ENCODE peak calls at places on chromosome 6, in five cellular contexts. One of them, this sample, is unnamed.

GRCh38 chr6:43229803-43230239 is 540 bp upstream of the DNPH1 start:
- DNase-seq in activated T-helper 1 cell treated with anti-CD3 and anti-CD28 coated beads, Interleukin-2, amount 50 U/mL, for 16 hours: no peak
- DNase-seq in skeletal muscle cell: no peak
- DNase-seq in fibroblast of the aortic adventitia: no peak
- DNase-seq in memory B cell: no peak
- DNase-seq in this sample: no peak

GRCh38 chr6:36117639-36118549 is 12.4 kb upstream of the MAPK13 start:
- DNase-seq in activated T-helper 1 cell treated with anti-CD3 and anti-CD28 coated beads, Interleukin-2, amount 50 U/mL, for 16 hours: no peak
- DNase-seq in skeletal muscle cell: no peak
- DNase-seq in fibroblast of the aortic adventitia: no peak
- DNase-seq in memory B cell: no peak
- DNase-seq in this sample: no peak

GRCh38 chr6:23349521-23350147 is 776.4 kb upstream of the NRSN1 start:
- DNase-seq in activated T-helper 1 cell treated with anti-CD3 and anti-CD28 coated beads, Interleukin-2, amount 50 U/mL, for 16 hours: no peak
- DNase-seq in skeletal muscle cell: peak
- DNase-seq in fibroblast of the aortic adventitia: peak
- DNase-seq in memory B cell: no peak
- DNase-seq in this sample: no peak

GRCh38 chr6:4157506-4157905 is 22.1 kb upstream of the ECI2 start:
- DNase-seq in activated T-helper 1 cell treated with anti-CD3 and anti-CD28 coated beads, Interleukin-2, amount 50 U/mL, for 16 hours: no peak
- DNase-seq in skeletal muscle cell: no peak
- DNase-seq in fibroblast of the aortic adventitia: no peak
- DNase-seq in memory B cell: no peak
- DNase-seq in this sample: no peak

GRCh38 chr6:167142433-167142761 is 15.4 kb downstream of the GPR31 start:
- DNase-seq in activated T-helper 1 cell treated with anti-CD3 and anti-CD28 coated beads, Interleukin-2, amount 50 U/mL, for 16 hours: no peak
- DNase-seq in skeletal muscle cell: no peak
- DNase-seq in fibroblast of the aortic adventitia: no peak
- DNase-seq in memory B cell: no peak
- DNase-seq in this sample: no peak

GRCh38 chr6:136723780-136724179 is 68.5 kb downstream of the MAP3K5 start:
- DNase-seq in activated T-helper 1 cell treated with anti-CD3 and anti-CD28 coated beads, Interleukin-2, amount 50 U/mL, for 16 hours: no peak
- DNase-seq in skeletal muscle cell: no peak
- DNase-seq in fibroblast of the aortic adventitia: no peak
- DNase-seq in memory B cell: peak
- DNase-seq in this sample: no peak

GRCh38 chr6:30541515-30542403 is 14.5 kb downstream of the GNL1 start:
- DNase-seq in activated T-helper 1 cell treated with anti-CD3 and anti-CD28 coated beads, Interleukin-2, amount 50 U/mL, for 16 hours: peak
- DNase-seq in skeletal muscle cell: peak
- DNase-seq in fibroblast of the aortic adventitia: peak
- DNase-seq in memory B cell: peak
- DNase-seq in this sample: peak

GRCh38 chr6:20400476-20401402 is 940 bp upstream of the E2F3 start:
- DNase-seq in activated T-helper 1 cell treated with anti-CD3 and anti-CD28 coated beads, Interleukin-2, amount 50 U/mL, for 16 hours: no peak
- DNase-seq in skeletal muscle cell: no peak
- DNase-seq in fibroblast of the aortic adventitia: peak
- DNase-seq in memory B cell: no peak
- DNase-seq in this sample: no peak

GRCh38 chr6:33620158-33620583 is 951 bp upstream of the ITPR3 start:
- DNase-seq in activated T-helper 1 cell treated with anti-CD3 and anti-CD28 coated beads, Interleukin-2, amount 50 U/mL, for 16 hours: no peak
- DNase-seq in skeletal muscle cell: no peak
- DNase-seq in fibroblast of the aortic adventitia: no peak
- DNase-seq in memory B cell: no peak
- DNase-seq in this sample: no peak

GRCh38 chr6:501891-502601 is 110.5 kb downstream of the IRF4 start:
- DNase-seq in activated T-helper 1 cell treated with anti-CD3 and anti-CD28 coated beads, Interleukin-2, amount 50 U/mL, for 16 hours: peak
- DNase-seq in skeletal muscle cell: no peak
- DNase-seq in fibroblast of the aortic adventitia: no peak
- DNase-seq in memory B cell: peak
- DNase-seq in this sample: no peak

GRCh38 chr6:89818977-89819335 is 638 bp downstream of the MDN1 start:
- DNase-seq in activated T-helper 1 cell treated with anti-CD3 and anti-CD28 coated beads, Interleukin-2, amount 50 U/mL, for 16 hours: no peak
- DNase-seq in skeletal muscle cell: no peak
- DNase-seq in fibroblast of the aortic adventitia: peak
- DNase-seq in memory B cell: no peak
- DNase-seq in this sample: no peak

GRCh38 chr6:32785781-32786533 is 22.6 kb upstream of the HLA-DQB2 start:
- DNase-seq in activated T-helper 1 cell treated with anti-CD3 and anti-CD28 coated beads, Interleukin-2, amount 50 U/mL, for 16 hours: no peak
- DNase-seq in skeletal muscle cell: peak
- DNase-seq in fibroblast of the aortic adventitia: peak
- DNase-seq in memory B cell: peak
- DNase-seq in this sample: peak

GRCh38 chr6:79064635-79065034 is 13.4 kb downstream of the PHIP start:
- DNase-seq in activated T-helper 1 cell treated with anti-CD3 and anti-CD28 coated beads, Interleukin-2, amount 50 U/mL, for 16 hours: no peak
- DNase-seq in skeletal muscle cell: no peak
- DNase-seq in fibroblast of the aortic adventitia: no peak
- DNase-seq in memory B cell: no peak
- DNase-seq in this sample: no peak

GRCh38 chr6:45148278-45148677 is 179.9 kb upstream of the RUNX2 start:
- DNase-seq in activated T-helper 1 cell treated with anti-CD3 and anti-CD28 coated beads, Interleukin-2, amount 50 U/mL, for 16 hours: no peak
- DNase-seq in skeletal muscle cell: peak
- DNase-seq in fibroblast of the aortic adventitia: no peak
- DNase-seq in memory B cell: no peak
- DNase-seq in this sample: no peak

GRCh38 chr6:37576336-37576737 is 76.6 kb upstream of the CCDC167 start:
- DNase-seq in activated T-helper 1 cell treated with anti-CD3 and anti-CD28 coated beads, Interleukin-2, amount 50 U/mL, for 16 hours: no peak
- DNase-seq in skeletal muscle cell: peak
- DNase-seq in fibroblast of the aortic adventitia: no peak
- DNase-seq in memory B cell: no peak
- DNase-seq in this sample: no peak

GRCh38 chr6:141675957-141676356 is 456.8 kb upstream of the GJE1 start:
- DNase-seq in activated T-helper 1 cell treated with anti-CD3 and anti-CD28 coated beads, Interleukin-2, amount 50 U/mL, for 16 hours: no peak
- DNase-seq in skeletal muscle cell: peak
- DNase-seq in fibroblast of the aortic adventitia: peak
- DNase-seq in memory B cell: no peak
- DNase-seq in this sample: no peak

GRCh38 chr6:40537446-40537845 is 49.7 kb downstream of the LRFN2 start:
- DNase-seq in activated T-helper 1 cell treated with anti-CD3 and anti-CD28 coated beads, Interleukin-2, amount 50 U/mL, for 16 hours: no peak
- DNase-seq in skeletal muscle cell: no peak
- DNase-seq in fibroblast of the aortic adventitia: no peak
- DNase-seq in memory B cell: no peak
- DNase-seq in this sample: no peak

GRCh38 chr6:28105286-28105685 is 19.1 kb upstream of the ZSCAN16 start:
- DNase-seq in activated T-helper 1 cell treated with anti-CD3 and anti-CD28 coated beads, Interleukin-2, amount 50 U/mL, for 16 hours: no peak
- DNase-seq in skeletal muscle cell: no peak
- DNase-seq in fibroblast of the aortic adventitia: peak
- DNase-seq in memory B cell: no peak
- DNase-seq in this sample: no peak

GRCh38 chr6:26065952-26066380 is 21.3 kb upstream of the HFE start:
- DNase-seq in activated T-helper 1 cell treated with anti-CD3 and anti-CD28 coated beads, Interleukin-2, amount 50 U/mL, for 16 hours: no peak
- DNase-seq in skeletal muscle cell: no peak
- DNase-seq in fibroblast of the aortic adventitia: peak
- DNase-seq in memory B cell: peak
- DNase-seq in this sample: peak

GRCh38 chr6:16769131-16769985 is 8.1 kb upstream of the ATXN1 start:
- DNase-seq in activated T-helper 1 cell treated with anti-CD3 and anti-CD28 coated beads, Interleukin-2, amount 50 U/mL, for 16 hours: peak
- DNase-seq in skeletal muscle cell: no peak
- DNase-seq in fibroblast of the aortic adventitia: peak
- DNase-seq in memory B cell: no peak
- DNase-seq in this sample: no peak

GRCh38 chr6:154615483-154616025 is 105.1 kb upstream of the CNKSR3 start:
- DNase-seq in activated T-helper 1 cell treated with anti-CD3 and anti-CD28 coated beads, Interleukin-2, amount 50 U/mL, for 16 hours: no peak
- DNase-seq in skeletal muscle cell: peak
- DNase-seq in fibroblast of the aortic adventitia: no peak
- DNase-seq in memory B cell: no peak
- DNase-seq in this sample: peak

GRCh38 chr6:56916849-56917551 is 37.9 kb upstream of the BEND6 start:
- DNase-seq in activated T-helper 1 cell treated with anti-CD3 and anti-CD28 coated beads, Interleukin-2, amount 50 U/mL, for 16 hours: no peak
- DNase-seq in skeletal muscle cell: no peak
- DNase-seq in fibroblast of the aortic adventitia: peak
- DNase-seq in memory B cell: no peak
- DNase-seq in this sample: no peak

GRCh38 chr6:128567029-128567428 is 46.6 kb upstream of the PTPRK start:
- DNase-seq in activated T-helper 1 cell treated with anti-CD3 and anti-CD28 coated beads, Interleukin-2, amount 50 U/mL, for 16 hours: no peak
- DNase-seq in skeletal muscle cell: no peak
- DNase-seq in fibroblast of the aortic adventitia: peak
- DNase-seq in memory B cell: no peak
- DNase-seq in this sample: no peak

This sample was measured in G401.